ENCODE peak calls at places on chromosomes 5 and 9, in seven cellular contexts. N is hepatocyte, Y is thyroid gland, D is IMR-90, L is stomach, T is fibroblast of lung, W is mammary epithelial cell. H is an unnamed sample. For H3K27me3, the result is how much of the 10 kb centered on the place peaks cover.

GRCh38 chr9:101437806-101438232 is 2.2 kb upstream of the ALDOB start:
- DNase-seq in N (peak), Y (no peak), D (no peak), L (peak), T (peak), W (no peak), H (no peak)

GRCh38 chr9:503331-503730 is 288.7 kb downstream of the DOCK8 start:
- DNase-seq in N (no peak), Y (no peak), D (no peak), L (no peak), T (no peak), W (no peak), H (no peak)

GRCh38 chr5:131679911-131680310 is 44.9 kb upstream of the RAPGEF6 start:
- DNase-seq in N (peak), Y (no peak), D (peak), L (no peak), T (peak), W (peak), H (peak)

GRCh38 chr9:136438548-136438908 is 1.1 kb downstream of the INPP5E start:
- DNase-seq in N (peak), Y (peak), D (peak), L (no peak), T (peak), W (peak), H (no peak)

GRCh38 chr9:88230612-88231011 is 92.3 kb upstream of the SPATA31C2 start:
- DNase-seq in N (no peak), Y (no peak), D (peak), L (no peak), T (peak), W (peak), H (no peak)

GRCh38 chr9:20884985-20885593 is 146.4 kb downstream of the HACD4 start:
- DNase-seq in N (peak), Y (peak), D (peak), L (peak), T (peak), W (peak), H (no peak)

GRCh38 chr9:127785933-127786772 is at the start of gene CDK9:
- DNase-seq in N (peak), Y (peak), D (peak), L (peak), T (peak), W (peak), H (no peak)

GRCh38 chr5:156543348-156543747 is 216.4 kb downstream of the SGCD start:
- DNase-seq in N (no peak), Y (no peak), D (no peak), L (no peak), T (no peak), W (no peak), H (no peak)

GRCh38 chr9:123338710-123339665 is 17.0 kb upstream of the CRB2 start:
- DNase-seq in N (no peak), Y (no peak), D (no peak), L (peak), T (peak), W (no peak), H (no peak)

GRCh38 chr5:111478266-111478665 is 34.1 kb downstream of the STARD4 start:
- DNase-seq in N (no peak), Y (no peak), D (no peak), L (no peak), T (no peak), W (no peak), H (no peak)

GRCh38 chr5:147554285-147554817 is 44.5 kb upstream of the DPYSL3 start:
- DNase-seq in N (peak), Y (no peak), D (peak), L (no peak), T (peak), W (peak), H (no peak)

GRCh38 chr9:133048595-133048994 is 13.2 kb upstream of the CEL start:
- DNase-seq in N (peak), Y (no peak), D (peak), L (peak), T (no peak), W (no peak), H (no peak)

GRCh38 chr5:171415115-171415730 is 4.2 kb upstream of the FGF18 start:
- DNase-seq in N (no peak), Y (no peak), D (peak), L (no peak), T (peak), W (no peak), H (no peak)

GRCh38 chr5:80960531-80961375 is 590 bp downstream of the RASGRF2 start:
- DNase-seq in N (peak), Y (peak), D (peak), L (no peak), T (peak), W (peak), H (no peak)

GRCh38 chr5:149563461-149563860 is 12.2 kb upstream of the CSNK1A1 start:
- DNase-seq in N (no peak), Y (no peak), D (peak), L (no peak), T (peak), W (peak), H (no peak)

GRCh38 chr5:180787025-180787424 is 15.6 kb downstream of the MGAT1 start:
- DNase-seq in N (no peak), Y (no peak), D (peak), L (no peak), T (no peak), W (no peak), H (no peak)

GRCh38 chr5:36180556-36181350 is 28.8 kb downstream of the SKP2 start:
- DNase-seq in N (no peak), Y (no peak), D (no peak), L (no peak), T (no peak), W (no peak), H (no peak)

GRCh38 chr5:95892784-95893354 is 68.8 kb downstream of the ELL2 start:
- DNase-seq in N (peak), Y (peak), D (no peak), L (peak), T (peak), W (no peak), H (no peak)

GRCh38 chr5:181281077-181281983 is 20.4 kb upstream of the TRIM52 start:
- DNase-seq in N (peak), Y (no peak), D (no peak), L (no peak), T (no peak), W (no peak), H (no peak)

DNA sequence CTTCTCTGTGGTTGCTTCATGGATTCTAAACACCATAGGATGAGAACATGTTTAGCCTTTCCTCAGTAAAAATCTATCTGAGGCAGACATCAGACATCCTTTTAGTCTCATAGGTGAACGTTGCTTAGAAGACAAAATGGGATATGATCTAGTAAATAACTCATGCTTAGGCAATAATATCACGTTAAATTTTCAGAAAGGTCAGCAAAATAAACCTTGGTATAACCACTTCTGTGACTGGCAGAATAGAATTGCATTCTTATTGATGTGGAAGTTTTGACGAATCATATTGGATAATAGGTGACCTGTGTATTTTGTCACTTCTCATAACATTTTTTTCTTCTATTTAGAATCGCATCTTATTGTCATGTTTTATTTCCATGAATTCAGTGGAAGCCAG is 827.0 kb downstream of the MTRR start:
- DNase-seq in N (no peak), Y (no peak), D (no peak), L (no peak), T (no peak), W (no peak), H (no peak)
- H3K4me3 ChIP-seq in N (no peak), Y (no peak), D (no peak), L (no peak), T (no peak), W (no peak), H (no peak)

DNA sequence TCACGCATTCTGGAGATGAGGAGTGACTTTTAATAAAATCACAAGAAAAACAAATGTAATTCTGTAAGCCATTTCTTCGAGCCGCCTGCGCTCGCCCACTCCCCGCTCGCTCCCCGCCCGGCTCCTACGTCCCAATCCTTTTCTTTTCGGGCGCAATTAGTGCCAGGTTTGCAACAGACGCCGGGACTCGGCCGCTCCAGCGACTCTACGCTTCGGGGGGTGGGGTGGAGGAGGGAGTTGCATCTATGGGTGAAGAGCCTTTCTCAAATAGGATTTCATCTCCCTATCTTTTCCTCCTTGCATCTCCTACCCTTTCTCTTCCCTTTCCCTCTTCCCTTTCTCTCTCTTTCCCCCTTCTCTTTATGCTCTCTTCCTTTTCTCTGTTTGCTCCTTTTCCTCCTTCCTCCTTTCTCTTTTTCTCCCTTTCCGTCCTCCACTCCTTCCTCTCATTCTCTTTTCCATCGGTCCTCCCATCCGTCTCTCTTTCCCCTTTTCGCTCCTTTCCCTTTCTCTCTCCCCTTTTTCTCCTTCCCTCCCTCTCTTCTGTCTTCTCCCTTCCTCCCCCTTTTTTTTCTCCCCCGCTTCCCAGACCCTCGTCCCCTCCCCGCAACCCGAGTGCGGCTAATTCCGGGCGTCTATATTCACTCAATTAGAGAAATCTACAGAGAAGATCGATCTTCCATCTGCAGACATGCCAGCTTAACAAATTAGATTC is 6.1 kb upstream of the OTP start:
- DNase-seq in N (no peak), Y (no peak), D (no peak), L (no peak), T (no peak), W (no peak), H (no peak)
- H3K27me3 ChIP-seq in N (half or more), Y (half or more), D (half or more), L (under half), T (half or more), W (half or more), H (half or more)

DNA sequence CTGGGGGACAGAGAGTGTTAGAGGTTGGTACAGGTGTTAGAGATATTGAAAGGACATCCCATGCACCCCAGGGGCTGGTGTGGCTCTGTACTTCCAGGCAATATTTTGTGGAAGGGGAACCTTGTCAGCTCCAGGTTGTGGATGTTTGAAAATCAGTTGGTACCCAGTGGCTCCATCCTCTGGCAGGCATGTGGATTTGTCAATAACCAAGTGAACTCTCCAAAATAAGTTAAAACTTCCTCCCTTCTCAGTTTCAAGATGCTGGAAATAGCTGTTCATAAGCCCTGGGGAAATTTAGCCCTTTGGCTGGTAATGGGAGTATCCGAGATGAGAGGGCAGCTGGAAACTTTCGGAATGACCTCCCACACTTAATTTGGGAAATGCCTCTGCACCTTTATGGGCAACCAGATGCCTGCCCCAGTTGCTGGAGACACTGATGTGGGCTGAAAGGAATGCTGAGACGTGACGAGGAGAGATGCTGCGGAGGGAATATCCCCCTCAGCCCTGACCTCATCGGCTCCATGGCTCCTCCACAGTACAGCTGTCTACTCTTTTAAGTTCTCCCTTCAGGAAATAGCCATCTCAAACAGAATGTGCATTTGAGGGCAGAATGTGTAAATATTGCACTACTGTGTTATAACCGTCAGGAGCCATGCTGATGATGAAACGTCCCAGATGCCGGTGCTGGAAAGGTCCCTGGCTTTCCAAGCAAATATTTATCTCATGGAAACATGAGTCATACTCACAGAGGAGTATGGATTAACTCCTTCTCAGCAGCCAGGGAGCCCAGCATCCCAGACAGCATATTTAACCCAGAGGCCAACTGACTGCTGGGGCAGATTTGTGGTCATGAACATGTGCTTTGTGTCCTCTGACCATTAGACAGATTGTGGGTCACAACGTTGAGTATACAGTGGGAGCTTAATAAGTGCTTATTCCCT is 29.5 kb downstream of the TGFBI start:
- DNase-seq in N (peak), Y (no peak), D (peak), L (peak), T (peak), W (peak), H (peak)
- TF ChIP-seq CTCF in N (peak), Y (no peak), D (peak), L (no peak), T (peak), W (peak), H (peak)

DNA sequence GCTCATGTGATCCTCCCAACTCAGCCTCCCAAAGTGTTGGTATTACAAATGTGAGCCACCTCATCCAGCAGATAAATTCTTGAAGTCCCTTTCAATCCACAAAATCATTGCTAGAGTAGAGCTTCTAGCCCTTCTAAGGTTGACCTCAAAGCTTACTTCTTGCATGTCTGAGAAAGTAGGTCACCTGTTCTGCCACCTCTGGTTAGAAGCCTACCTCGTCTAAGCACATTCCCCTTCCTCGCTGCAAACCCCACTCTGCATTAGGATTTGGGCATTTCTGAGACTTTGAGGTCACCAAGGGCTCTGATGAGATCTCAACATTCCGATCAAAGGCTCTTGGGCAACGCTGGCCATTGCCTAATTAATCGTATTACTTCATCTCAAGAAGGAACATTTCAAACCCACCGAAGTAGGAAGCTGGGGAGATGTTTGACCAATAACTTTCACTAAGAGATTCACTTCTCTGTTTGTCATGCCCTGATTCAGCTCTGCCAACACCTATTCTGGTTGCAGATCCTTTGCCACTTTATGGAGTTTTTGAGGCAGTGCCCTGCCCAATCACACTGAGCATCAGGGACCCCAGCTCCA is 8.6 kb downstream of the ADAM19 start:
- DNase-seq in N (no peak), Y (no peak), D (no peak), L (no peak), T (no peak), W (no peak), H (no peak)
- H3K4me3 ChIP-seq in N (no peak), Y (no peak), D (no peak), L (no peak), T (no peak), W (no peak), H (no peak)

DNA sequence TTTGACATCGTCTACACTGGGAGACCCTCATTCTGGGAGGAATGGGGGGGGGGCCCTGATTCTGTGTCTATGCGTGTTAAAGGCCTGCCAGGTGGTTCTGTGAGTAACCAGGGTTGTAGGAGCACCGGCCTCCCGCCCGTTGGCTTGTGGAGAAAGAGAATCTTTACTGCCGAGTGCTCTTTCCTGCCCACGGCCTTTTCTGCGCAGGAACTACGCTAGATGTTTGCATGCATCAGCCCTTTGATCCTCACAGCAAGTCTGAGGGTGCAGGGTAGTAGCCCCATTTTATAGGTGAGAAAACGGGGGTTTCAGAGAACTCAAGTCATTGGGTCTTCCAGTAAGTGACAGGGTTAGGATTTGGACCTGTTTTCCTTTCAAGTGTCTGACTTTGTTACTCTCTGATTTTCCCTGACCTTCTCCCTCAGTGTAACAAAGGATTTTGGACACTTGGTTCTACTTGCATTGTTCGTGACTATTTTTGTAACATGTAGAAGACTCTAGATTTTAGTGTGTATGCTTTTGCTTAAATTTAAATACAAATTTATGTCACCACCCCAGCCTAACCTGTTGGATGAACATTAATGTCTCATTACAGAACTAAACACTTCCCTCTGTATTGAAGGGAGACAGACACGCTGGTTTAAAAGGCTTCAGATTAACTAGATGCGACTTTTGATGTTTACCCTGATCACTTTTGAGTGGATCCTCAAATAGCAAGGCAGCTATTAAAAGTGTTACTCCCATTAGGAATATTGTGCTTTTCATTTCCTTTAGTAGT is 22.0 kb downstream of the MAST4 start:
- DNase-seq in N (no peak), Y (no peak), D (no peak), L (no peak), T (no peak), W (no peak), H (no peak)
- H3K27me3 ChIP-seq in N (under half), Y (under half), D (under half), L (under half), T (under half), W (under half), H (under half)

DNA sequence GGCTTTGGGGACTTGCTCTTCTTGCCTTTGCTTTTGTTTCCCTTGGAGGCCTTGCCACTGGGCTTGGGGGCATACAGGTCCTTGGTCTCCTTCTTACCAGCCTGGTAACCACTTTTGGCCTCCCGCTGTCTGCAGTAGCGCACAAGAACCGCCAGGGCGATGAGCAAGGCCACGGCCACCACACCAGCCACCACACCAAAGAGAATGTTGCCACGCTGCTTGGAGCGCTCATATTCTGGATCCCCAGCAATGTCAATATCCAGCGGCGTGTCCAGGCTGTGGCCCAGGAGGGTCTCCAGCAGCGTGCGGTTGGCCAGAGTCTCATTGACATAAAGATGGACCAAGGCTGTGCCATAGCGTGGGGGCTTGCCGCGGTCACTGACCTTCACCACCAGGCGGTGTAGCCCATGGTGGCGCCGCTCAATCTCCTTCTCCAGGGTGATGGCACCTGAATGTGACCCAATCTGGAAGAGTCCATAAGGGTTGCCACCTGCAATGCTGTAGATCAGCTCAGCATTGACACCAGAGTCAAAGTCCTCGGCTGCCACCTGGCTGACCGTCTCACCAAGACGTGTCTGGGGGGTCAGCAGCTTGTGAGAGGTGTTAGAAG is 14.5 kb downstream of the PCDH1 start:
- DNase-seq in N (no peak), Y (no peak), D (no peak), L (no peak), T (no peak), W (no peak), H (no peak)
- TF ChIP-seq CTCF in N (no peak), Y (no peak), D (no peak), L (no peak), T (no peak), W (no peak), H (no peak)

GRCh38 chr5:179061025-179061424 is 852 bp downstream of the ZNF354C start:
- DNase-seq in N (no peak), Y (no peak), D (no peak), L (no peak), T (no peak), W (no peak), H (no peak)
- H3K4me3 ChIP-seq in N (peak), Y (peak), D (peak), L (peak), T (peak), W (peak), H (peak)

DNA sequence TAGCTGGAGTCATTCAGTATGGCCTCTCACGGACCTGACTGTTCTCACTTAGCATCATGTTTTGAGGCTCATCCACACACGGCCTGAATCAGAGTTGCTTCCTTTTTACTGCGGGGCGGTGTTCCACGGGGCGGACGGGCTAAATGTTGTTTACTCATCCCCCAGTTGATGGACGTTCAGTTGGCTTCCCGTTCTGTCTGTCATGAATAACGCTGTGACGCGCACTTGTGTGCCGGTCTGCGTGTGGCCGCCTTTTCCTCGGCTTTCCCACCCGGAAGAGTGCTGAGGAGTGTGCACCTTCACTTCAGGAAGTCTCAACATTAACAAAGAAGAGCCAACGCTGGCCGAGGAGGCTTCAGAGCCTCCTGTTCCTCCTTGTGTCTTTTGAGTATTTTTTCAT is 39.0 kb upstream of the IRX4 start:
- DNase-seq in N (no peak), Y (no peak), D (no peak), L (no peak), T (no peak), W (no peak), H (no peak)
- H3K27me3 ChIP-seq in N (under half), Y (under half), D (under half), L (under half), T (under half), W (under half), H (under half)

H was measured in kidney epithelial cell.